ENCODE peak calls at places on chromosomes 13 and 19, in five cellular contexts. One of them, this sample, is unnamed.

GRCh38 chr13:31530883-31531282 is 208.4 kb upstream of the RXFP2 start:
- DNase-seq in GM23338: no peak
- DNase-seq in HCT116: no peak
- DNase-seq in stomach: no peak
- DNase-seq in SK-N-SH: no peak
- DNase-seq in this sample: no peak

GRCh38 chr13:38308736-38309135 is 40.9 kb upstream of the UFM1 start:
- DNase-seq in HCT116: no peak
- DNase-seq in GM23338: no peak
- DNase-seq in stomach: no peak
- DNase-seq in SK-N-SH: no peak
- DNase-seq in this sample: no peak

GRCh38 chr19:42010245-42011126 is 16.5 kb upstream of the ATP1A3 start:
- DNase-seq in stomach: no peak
- DNase-seq in SK-N-SH: no peak
- DNase-seq in HCT116: peak; percentile 23
- DNase-seq in GM23338: no peak
- DNase-seq in this sample: no peak

GRCh38 chr13:32031025-32031814 is at the start of gene FRY:
- DNase-seq in SK-N-SH: peak; percentile 81
- DNase-seq in HCT116: peak; percentile 15
- DNase-seq in stomach: peak; percentile 60
- DNase-seq in GM23338: peak; percentile 94
- DNase-seq in this sample: no peak

GRCh38 chr13:25371608-25372274 is at the start of gene ATP8A2:
- DNase-seq in HCT116: no peak
- DNase-seq in SK-N-SH: peak; percentile 82
- DNase-seq in GM23338: peak; percentile 58
- DNase-seq in stomach: no peak
- DNase-seq in this sample: no peak

GRCh38 chr13:75415720-75416119 is 66.2 kb downstream of the TBC1D4 start:
- DNase-seq in stomach: no peak
- DNase-seq in HCT116: no peak
- DNase-seq in SK-N-SH: no peak
- DNase-seq in GM23338: no peak
- DNase-seq in this sample: no peak

GRCh38 chr19:53506728-53507127 is 31.2 kb upstream of the ZNF331 start:
- DNase-seq in stomach: no peak
- DNase-seq in HCT116: no peak
- DNase-seq in SK-N-SH: no peak
- DNase-seq in GM23338: no peak
- DNase-seq in this sample: no peak

GRCh38 chr13:50094615-50095293 is 79.5 kb downstream of the KCNRG start:
- DNase-seq in SK-N-SH: no peak
- DNase-seq in GM23338: no peak
- DNase-seq in stomach: no peak
- DNase-seq in HCT116: no peak
- DNase-seq in this sample: no peak

GRCh38 chr19:8681345-8682021 is 17.1 kb downstream of the ACTL9 start:
- DNase-seq in SK-N-SH: no peak
- DNase-seq in GM23338: no peak
- DNase-seq in HCT116: no peak
- DNase-seq in stomach: no peak
- DNase-seq in this sample: peak; percentile 73

GRCh38 chr19:28393574-28394336 is 819.2 kb downstream of the UQCRFS1 start:
- DNase-seq in HCT116: no peak
- DNase-seq in stomach: no peak
- DNase-seq in SK-N-SH: no peak
- DNase-seq in GM23338: peak; percentile 38
- DNase-seq in this sample: no peak
- H3K27ac ChIP-seq in HCT116: no peak overlapping the region
- H3K27ac ChIP-seq in stomach: no peak overlapping the region
- H3K27ac ChIP-seq in SK-N-SH: no peak overlapping the region
- H3K27ac ChIP-seq in GM23338: peak overlapping the region; percentile 72
- H3K27ac ChIP-seq in this sample: no peak overlapping the region

GRCh38 chr19:12701596-12702282 is 5.3 kb upstream of the FBXW9 start:
- DNase-seq in GM23338: no peak
- DNase-seq in stomach: no peak
- DNase-seq in HCT116: no peak
- DNase-seq in SK-N-SH: no peak
- DNase-seq in this sample: no peak
- TF ChIP-seq POLR2AphosphoS5 in GM23338: no peak
- TF ChIP-seq POLR2AphosphoS5 in stomach: no peak
- TF ChIP-seq POLR2AphosphoS5 in HCT116: no peak
- TF ChIP-seq POLR2AphosphoS5 in SK-N-SH: no peak
- TF ChIP-seq POLR2AphosphoS5 in this sample: no peak

DNA sequence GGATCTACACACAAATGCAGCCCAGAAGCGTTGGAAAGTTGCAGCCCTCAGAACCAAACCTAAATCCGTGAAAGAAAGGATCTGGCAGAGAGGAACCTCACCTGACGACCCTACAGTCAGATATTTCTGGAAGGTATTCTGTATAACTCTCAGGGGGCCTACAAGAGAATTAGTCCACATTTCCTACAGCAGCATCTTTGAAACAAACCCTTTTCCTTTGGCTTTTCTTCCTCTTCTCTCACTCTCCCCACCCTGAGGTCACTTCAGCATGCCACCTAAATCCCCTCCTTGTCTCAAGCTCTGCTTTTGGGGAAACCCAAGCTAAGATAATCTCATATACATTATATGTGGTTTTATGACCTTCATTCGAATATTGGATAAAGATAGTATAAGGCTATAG is 719.0 kb upstream of the MIR17HG start:
- DNase-seq in GM23338: no peak
- DNase-seq in stomach: no peak
- DNase-seq in HCT116: no peak
- DNase-seq in SK-N-SH: no peak
- DNase-seq in this sample: no peak
- TF ChIP-seq CTCF in GM23338: no peak
- TF ChIP-seq CTCF in stomach: no peak
- TF ChIP-seq CTCF in HCT116: no peak
- TF ChIP-seq CTCF in SK-N-SH: no peak
- TF ChIP-seq CTCF in this sample: no peak

GRCh38 chr19:46288896-46289588 is 7.8 kb upstream of the HIF3A start:
- DNase-seq in stomach: no peak
- DNase-seq in HCT116: no peak
- DNase-seq in GM23338: no peak
- DNase-seq in SK-N-SH: no peak
- DNase-seq in this sample: no peak
- H3K27ac ChIP-seq in stomach: no peak overlapping the region
- H3K27ac ChIP-seq in HCT116: no peak overlapping the region
- H3K27ac ChIP-seq in GM23338: no peak overlapping the region
- H3K27ac ChIP-seq in SK-N-SH: no peak overlapping the region
- H3K27ac ChIP-seq in this sample: no peak overlapping the region

GRCh38 chr19:3185482-3186376 is at the start of gene NCLN:
- DNase-seq in GM23338: peak; percentile 95
- DNase-seq in stomach: peak; percentile 96
- DNase-seq in HCT116: peak; percentile 91
- DNase-seq in SK-N-SH: peak; percentile 96
- DNase-seq in this sample: peak; percentile 90
- TF ChIP-seq POLR2AphosphoS5 in GM23338: peak; percentile 51
- TF ChIP-seq POLR2AphosphoS5 in stomach: peak; percentile 36
- TF ChIP-seq POLR2AphosphoS5 in HCT116: peak; percentile 73
- TF ChIP-seq POLR2AphosphoS5 in SK-N-SH: no peak
- TF ChIP-seq POLR2AphosphoS5 in this sample: no peak

DNA sequence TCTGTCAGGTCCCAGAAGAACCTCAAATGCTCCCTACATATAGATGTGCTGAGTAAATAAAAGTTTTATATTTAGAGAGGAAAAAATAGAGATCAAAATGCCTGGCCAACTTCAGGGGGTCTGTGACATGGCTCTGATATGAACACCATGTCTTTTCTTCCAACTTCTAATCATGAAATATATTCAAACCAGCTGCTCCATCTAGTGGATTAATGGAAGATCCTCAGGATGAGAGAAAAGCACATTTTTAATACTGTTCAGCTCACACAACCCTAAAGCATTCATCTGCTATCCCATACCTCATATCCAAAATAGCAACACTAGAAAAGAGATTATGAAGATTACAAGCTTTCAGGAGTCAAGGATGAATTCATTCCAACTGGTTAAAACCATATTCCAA is 56.0 kb upstream of the DOCK9 start:
- DNase-seq in SK-N-SH: peak; percentile 34
- DNase-seq in HCT116: no peak
- DNase-seq in GM23338: peak; percentile 51
- DNase-seq in stomach: no peak
- DNase-seq in this sample: no peak
- TF ChIP-seq CTCF in SK-N-SH: peak; percentile 73
- TF ChIP-seq CTCF in HCT116: peak; percentile 66
- TF ChIP-seq CTCF in GM23338: peak; percentile 67
- TF ChIP-seq CTCF in stomach: peak; percentile 35
- TF ChIP-seq CTCF in this sample: peak; percentile 13

This sample was measured in HL-60.